ENCODE peak calls at places on chromosomes 1 and 21, in five cellular contexts. P is kidney, G is trophoblast cell, C is mammary epithelial cell, U is GM23248. Z is an unnamed sample.

GRCh38 chr1:3495776-3496745 is 41.6 kb downstream of the ARHGEF16 start:
- DNase-seq in P (no peak), G (no peak), C (no peak), U (peak), Z (peak)

GRCh38 chr21:28791595-28792282 is 200.9 kb downstream of the LTN1 start:
- DNase-seq in P (no peak), G (no peak), C (no peak), U (no peak), Z (no peak)

GRCh38 chr1:77281491-77282186 is at the start of gene AK5:
- DNase-seq in P (peak), G (no peak), C (peak), U (peak), Z (peak)

GRCh38 chr1:61183471-61184034 is 101.2 kb downstream of the NFIA start:
- DNase-seq in P (peak), G (no peak), C (no peak), U (peak), Z (no peak)

GRCh38 chr1:151143986-151144385 is 2.4 kb downstream of the SEMA6C start:
- DNase-seq in P (peak), G (no peak), C (no peak), U (no peak), Z (no peak)

GRCh38 chr1:55212349-55213028 is 2.7 kb downstream of the USP24 start:
- DNase-seq in P (no peak), G (no peak), C (no peak), U (no peak), Z (no peak)

GRCh38 chr1:232462200-232462599 is 167.7 kb downstream of the SIPA1L2 start:
- DNase-seq in P (no peak), G (no peak), C (peak), U (peak), Z (no peak)

GRCh38 chr1:94579876-94580294 is 38.3 kb upstream of the F3 start:
- DNase-seq in P (no peak), G (peak), C (peak), U (peak), Z (peak)

GRCh38 chr1:221868894-221869293 is 127.0 kb upstream of the DUSP10 start:
- DNase-seq in P (no peak), G (no peak), C (peak), U (peak), Z (peak)

GRCh38 chr1:64980745-64981601 is 14.6 kb upstream of the JAK1 start:
- DNase-seq in P (no peak), G (no peak), C (peak), U (no peak), Z (peak)

GRCh38 chr1:227947425-227947677 is 381 bp downstream of the WNT9A start:
- DNase-seq in P (no peak), G (no peak), C (peak), U (peak), Z (no peak)

GRCh38 chr1:7572654-7573152 is 198.4 kb upstream of the VAMP3 start:
- DNase-seq in P (peak), G (no peak), C (peak), U (no peak), Z (no peak)

GRCh38 chr1:18901147-18901951 is 1.0 kb downstream of the ALDH4A1 start:
- DNase-seq in P (no peak), G (no peak), C (no peak), U (no peak), Z (no peak)

GRCh38 chr1:97046765-97047411 is 325.3 kb downstream of the PTBP2 start:
- DNase-seq in P (no peak), G (no peak), C (no peak), U (no peak), Z (no peak)

GRCh38 chr21:14482165-14482564 is 64.0 kb downstream of the SAMSN1 start:
- DNase-seq in P (no peak), G (no peak), C (no peak), U (no peak), Z (no peak)

GRCh38 chr1:20089328-20090077 is 19.5 kb downstream of the PLA2G5 start:
- DNase-seq in P (no peak), G (no peak), C (peak), U (no peak), Z (no peak)

GRCh38 chr1:94418664-94419655 is 771 bp downstream of the ABCD3 start:
- DNase-seq in P (peak), G (peak), C (peak), U (peak), Z (peak)

GRCh38 chr1:205141236-205142104 is 19.7 kb upstream of the RBBP5 start:
- DNase-seq in P (no peak), G (peak), C (peak), U (peak), Z (peak)

GRCh38 chr1:89356658-89357400 is 7.0 kb upstream of the GBP6 start:
- DNase-seq in P (no peak), G (no peak), C (peak), U (peak), Z (peak)

GRCh38 chr1:24705260-24706073 is 39.8 kb upstream of the CLIC4 start:
- DNase-seq in P (peak), G (peak), C (peak), U (peak), Z (peak)

GRCh38 chr1:25774921-25775774 is 24.8 kb upstream of the SELENON start:
- DNase-seq in P (no peak), G (no peak), C (no peak), U (no peak), Z (no peak)

GRCh38 chr1:150555971-150556865 is 7.0 kb downstream of the ADAMTSL4 start:
- DNase-seq in P (no peak), G (no peak), C (no peak), U (peak), Z (no peak)

GRCh38 chr1:53949023-53949611 is 3.0 kb downstream of the LRRC42 start:
- DNase-seq in P (no peak), G (no peak), C (peak), U (peak), Z (peak)

GRCh38 chr1:104163912-104164476 is 414.3 kb downstream of the AMY1C start:
- DNase-seq in P (no peak), G (no peak), C (no peak), U (no peak), Z (no peak)

GRCh38 chr1:67534627-67535065 is 104.4 kb upstream of the SERBP1 start:
- DNase-seq in P (no peak), G (no peak), C (no peak), U (peak), Z (peak)

GRCh38 chr1:45913183-45913924 is 109.9 kb downstream of the MAST2 start:
- DNase-seq in P (no peak), G (no peak), C (peak), U (peak), Z (peak)

GRCh38 chr1:11501491-11501897 is 22.5 kb downstream of the DISP3 start:
- DNase-seq in P (peak), G (no peak), C (no peak), U (no peak), Z (no peak)

GRCh38 chr1:15916417-15916816 is 59.5 kb downstream of the ZBTB17 start:
- DNase-seq in P (no peak), G (no peak), C (peak), U (peak), Z (peak)

GRCh38 chr1:179127163-179127895 is 45.5 kb downstream of the TOR3A start:
- DNase-seq in P (no peak), G (no peak), C (no peak), U (peak), Z (peak)

DNA sequence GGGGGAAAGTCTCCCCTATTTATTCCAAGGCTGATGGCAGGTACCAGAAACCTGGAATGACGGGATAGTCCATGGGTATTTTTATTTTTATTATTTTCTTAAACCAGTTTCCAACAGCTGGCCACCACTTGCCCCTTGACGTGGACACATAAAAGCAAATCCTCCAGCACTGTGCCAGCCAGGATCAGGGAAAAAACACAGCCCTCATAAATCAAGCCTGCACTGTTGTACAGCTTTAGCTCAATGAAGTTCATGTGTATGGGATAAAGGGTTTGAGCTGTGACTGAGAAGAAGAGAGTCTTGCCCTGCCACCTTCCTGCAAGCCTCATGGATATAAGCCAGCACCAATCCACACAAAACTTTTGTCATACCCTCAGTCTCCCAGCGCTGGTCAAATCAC is 303.7 kb upstream of the SPAG17 start:
- DNase-seq in P (no peak), G (no peak), C (no peak), U (no peak), Z (no peak)
- H3K9ac ChIP-seq in P (no peak), G (no peak), C (no peak), U (no peak), Z (no peak)

GRCh38 chr1:90504509-90504908 is 212.6 kb downstream of the BARHL2 start:
- DNase-seq in P (no peak), G (no peak), C (no peak), U (no peak), Z (no peak)

GRCh38 chr1:90508376-90509167 is 208.5 kb downstream of the BARHL2 start:
- DNase-seq in P (no peak), G (no peak), C (no peak), U (no peak), Z (no peak)

GRCh38 chr1:90502696-90503095 is 214.4 kb downstream of the BARHL2 start:
- DNase-seq in P (no peak), G (no peak), C (no peak), U (no peak), Z (no peak)

GRCh38 chr1:90507173-90507572 is 209.9 kb downstream of the BARHL2 start:
- DNase-seq in P (no peak), G (no peak), C (no peak), U (no peak), Z (no peak)

DNA sequence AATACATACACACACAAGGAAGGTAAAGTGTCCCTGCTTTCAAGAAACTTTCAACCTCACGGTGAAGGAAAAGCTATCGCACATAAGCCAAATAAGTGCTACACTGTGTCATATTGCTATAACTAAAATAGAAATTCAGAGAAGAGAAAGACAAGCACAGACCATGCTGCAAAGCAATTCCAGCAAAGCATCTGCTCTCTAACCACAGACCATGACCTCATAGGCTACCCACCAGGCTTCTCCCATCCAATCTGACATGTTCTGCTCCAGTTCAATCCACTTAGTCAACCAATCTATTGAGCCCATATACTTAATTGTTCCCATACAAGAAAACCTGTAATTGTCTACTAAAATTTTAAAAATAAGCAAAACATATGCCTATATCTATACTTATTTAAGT is 211.3 kb downstream of the BARHL2 start:
- DNase-seq in P (no peak), G (no peak), C (no peak), U (no peak), Z (no peak)
- H3K4me3 ChIP-seq in P (no peak), G (no peak), C (no peak), U (no peak), Z (no peak)

DNA sequence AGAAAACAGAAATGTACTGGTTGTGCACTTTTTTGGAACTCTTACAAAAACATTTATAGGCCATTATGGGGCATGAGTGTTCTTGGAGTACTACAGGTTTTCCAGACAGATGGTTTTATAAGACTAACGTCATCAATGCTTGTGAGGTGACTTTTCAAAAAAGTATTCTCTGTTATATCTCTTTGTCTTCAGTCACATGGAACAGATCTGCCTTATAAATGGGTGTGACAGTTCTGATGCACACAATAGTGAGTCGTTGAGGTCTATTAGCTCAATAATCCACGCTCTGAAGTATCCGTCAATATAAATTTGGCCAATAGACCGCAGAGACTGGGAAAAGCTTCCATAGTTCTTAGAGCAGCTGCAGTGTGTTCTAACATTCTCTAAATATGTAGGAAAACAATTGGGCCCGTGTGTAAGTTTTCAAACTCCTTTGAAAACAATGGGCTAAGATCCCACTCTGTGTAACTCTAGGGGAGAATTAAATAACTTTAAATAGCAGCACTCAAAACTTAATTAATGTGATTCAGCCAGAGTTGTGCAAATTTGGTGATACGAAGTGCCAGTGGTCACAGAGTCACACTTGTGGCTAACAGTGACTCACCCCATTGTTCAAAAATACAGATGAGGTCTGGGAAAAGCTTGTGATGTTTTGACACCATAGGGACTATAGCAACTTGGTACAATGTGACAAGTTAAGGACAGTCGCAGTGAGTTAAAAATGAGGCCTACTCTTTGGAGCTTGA is 316.0 kb downstream of the LMO4 start:
- DNase-seq in P (no peak), G (no peak), C (peak), U (peak), Z (peak)
- H3K9ac ChIP-seq in P (no peak), G (no peak), C (no peak), U (peak), Z (no peak)

GRCh38 chr1:36298640-36299039 is 7.5 kb upstream of the SH3D21 start:
- DNase-seq in P (no peak), G (no peak), C (no peak), U (no peak), Z (no peak)
- H3K4me3 ChIP-seq in P (no peak), G (no peak), C (no peak), U (no peak), Z (no peak)

GRCh38 chr1:42433324-42433860 is 22.4 kb downstream of the ZMYND12 start:
- DNase-seq in P (no peak), G (peak), C (no peak), U (no peak), Z (no peak)
- H3K9ac ChIP-seq in P (no peak), G (no peak), C (no peak), U (no peak), Z (no peak)

GRCh38 chr1:213980906-213981305 is 6.9 kb upstream of the PROX1 start:
- DNase-seq in P (no peak), G (no peak), C (no peak), U (no peak), Z (no peak)
- H3K4me3 ChIP-seq in P (no peak), G (no peak), C (no peak), U (no peak), Z (no peak)

DNA sequence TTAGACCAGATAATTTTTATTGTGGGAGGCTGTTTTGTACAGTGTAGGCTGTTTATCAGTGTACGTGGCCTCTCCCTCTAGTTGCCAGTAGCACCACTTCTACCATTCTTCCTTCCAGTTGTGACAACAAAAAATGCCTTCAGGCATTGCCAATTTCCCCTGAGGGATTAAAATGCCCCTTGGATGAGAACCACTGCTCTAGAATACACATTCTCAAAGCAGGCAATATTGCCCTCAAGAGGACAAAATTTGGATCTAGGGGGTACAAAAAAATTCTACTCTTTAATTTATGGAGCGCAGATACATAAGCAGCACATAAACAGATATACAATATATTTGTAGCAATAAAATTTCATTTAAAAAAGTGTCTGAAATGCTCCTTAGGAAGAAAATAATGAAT is 674.6 kb downstream of the PTPRC start:
- DNase-seq in P (no peak), G (no peak), C (no peak), U (peak), Z (no peak)
- H3K9ac ChIP-seq in P (no peak), G (no peak), C (no peak), U (no peak), Z (no peak)